ENCODE peak calls at places on chromosome 13, in four cellular contexts. Y is A549, H is heart right ventricle, T is Caco-2. O is an unnamed sample.

GRCh38 chr13:49641810-49642291 is 13.5 kb downstream of the ARL11 start:
- DNase-seq in Y (no peak), H (no peak), T (no peak), O (peak; percentile 47)

GRCh38 chr13:70894258-70894657 is 786.0 kb upstream of the KLHL1 start:
- DNase-seq in Y (no peak), H (no peak), T (no peak), O (no peak)

GRCh38 chr13:36999054-36999927 is at the start of gene ALG5:
- DNase-seq in Y (peak; percentile 83), H (peak; percentile 93), T (peak; percentile 89), O (peak; percentile 68)

GRCh38 chr13:108728370-108728769 is 99.0 kb downstream of the MYO16 start:
- DNase-seq in Y (peak; percentile 36), H (no peak), T (peak; percentile 46), O (no peak)

GRCh38 chr13:109610517-109610916 is 175.9 kb downstream of the IRS2 start:
- DNase-seq in Y (peak; percentile 31), H (peak; percentile 37), T (peak; percentile 47), O (no peak)

GRCh38 chr13:77563110-77563509 is 27.6 kb downstream of the SCEL start:
- DNase-seq in Y (no peak), H (no peak), T (no peak), O (peak; percentile 10)

GRCh38 chr13:80274643-80275042 is 66.3 kb downstream of the SPRY2 start:
- DNase-seq in Y (no peak), H (no peak), T (no peak), O (no peak)

GRCh38 chr13:48585456-48585840 is 52.6 kb upstream of the RCBTB2 start:
- DNase-seq in Y (no peak), H (no peak), T (no peak), O (peak; percentile 6)

GRCh38 chr13:112842343-112842856 is 126.6 kb upstream of the MCF2L start:
- DNase-seq in Y (no peak), H (peak; percentile 59), T (no peak), O (peak; percentile 42)

GRCh38 chr13:71619096-71619495 is 247.9 kb downstream of the DACH1 start:
- DNase-seq in Y (no peak), H (no peak), T (no peak), O (no peak)

GRCh38 chr13:74077847-74078246 is 56.4 kb downstream of the KLF12 start:
- DNase-seq in Y (no peak), H (no peak), T (no peak), O (no peak)

GRCh38 chr13:32446778-32447465 is 19.0 kb upstream of the N4BP2L1 start:
- DNase-seq in Y (no peak), H (no peak), T (no peak), O (no peak)

GRCh38 chr13:32200741-32201140 is 114.4 kb downstream of the ZAR1L start:
- DNase-seq in Y (no peak), H (no peak), T (no peak), O (no peak)

GRCh38 chr13:48500652-48501197 is 32.2 kb downstream of the RCBTB2 start:
- DNase-seq in Y (peak; percentile 19), H (no peak), T (no peak), O (peak; percentile 86)

GRCh38 chr13:64716936-64717335 is 2513.2 kb downstream of the PCDH9 start:
- DNase-seq in Y (no peak), H (no peak), T (no peak), O (no peak)

GRCh38 chr13:107104631-107105030 is 536.7 kb upstream of the ARGLU1 start:
- DNase-seq in Y (no peak), H (no peak), T (no peak), O (no peak)

GRCh38 chr13:89968468-89968867 is 1379.0 kb upstream of the MIR17HG start:
- DNase-seq in Y (no peak), H (no peak), T (no peak), O (no peak)

GRCh38 chr13:89900104-89900760 is 1447.3 kb upstream of the MIR17HG start:
- DNase-seq in Y (no peak), H (no peak), T (no peak), O (peak; percentile 19)

GRCh38 chr13:101140087-101140770 is 276.1 kb downstream of the NALCN start:
- DNase-seq in Y (no peak), H (no peak), T (no peak), O (no peak)

GRCh38 chr13:74661851-74662250 is 527.6 kb upstream of the KLF12 start:
- DNase-seq in Y (no peak), H (no peak), T (no peak), O (peak; percentile 3)

GRCh38 chr13:98571955-98572662 is 4.8 kb downstream of the STK24 start:
- DNase-seq in Y (no peak), H (no peak), T (no peak), O (peak; percentile 64)

GRCh38 chr13:89457977-89458376 is 1786.8 kb downstream of the SLITRK5 start:
- DNase-seq in Y (peak; percentile 34), H (no peak), T (no peak), O (peak; percentile 87)

GRCh38 chr13:61891420-61891819 is 475.8 kb upstream of the PCDH20 start:
- DNase-seq in Y (no peak), H (no peak), T (no peak), O (no peak)

GRCh38 chr13:110390572-110390971 is 83.5 kb downstream of the COL4A2 start:
- DNase-seq in Y (no peak), H (no peak), T (no peak), O (peak; percentile 93)

DNA sequence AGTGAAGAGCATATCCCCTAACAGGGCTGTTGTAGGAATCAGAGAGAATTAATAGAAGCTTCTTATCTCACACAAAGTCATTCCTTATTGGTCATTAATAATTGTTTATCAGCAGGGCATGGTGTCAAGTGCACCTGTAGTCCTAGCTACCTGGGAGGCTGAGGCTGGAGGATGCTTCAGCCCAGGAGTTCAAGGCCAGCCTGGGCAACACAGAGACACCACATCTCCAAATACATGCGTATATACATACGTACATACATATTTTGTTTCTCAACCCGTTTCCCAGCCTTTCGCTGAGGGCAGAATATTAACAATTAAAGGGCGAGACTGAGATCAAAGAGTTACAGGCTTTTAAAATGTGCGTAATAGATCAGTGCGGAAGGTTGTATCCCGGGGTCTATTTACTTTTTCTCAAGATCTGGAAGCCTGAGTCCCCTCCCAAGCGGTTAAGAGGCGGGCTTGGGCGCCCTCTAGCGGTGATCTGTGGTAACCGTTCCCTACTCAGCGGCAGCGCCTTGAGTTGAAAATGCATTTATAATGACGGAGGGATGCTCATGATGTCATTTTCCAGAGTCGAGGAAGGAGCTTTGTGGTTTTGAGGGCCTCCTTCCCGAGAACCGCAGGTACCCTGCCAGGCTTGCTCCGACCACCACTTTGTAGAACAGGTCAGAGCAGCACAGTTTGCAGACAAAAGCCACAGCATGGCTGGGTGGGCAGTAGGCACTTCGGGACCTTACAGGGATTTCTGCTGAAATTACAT is 169.6 kb upstream of the GPR12 start:
- DNase-seq in Y (peak; percentile 56), H (peak; percentile 76), T (peak; percentile 78), O (no peak)
- H3K4me3 ChIP-seq in Y (no peak overlapping the region), H (no peak overlapping the region), T (no peak overlapping the region), O (peak overlapping the region; percentile 17)

GRCh38 chr13:78826312-78826711 is 167.4 kb upstream of the OBI1 start:
- DNase-seq in Y (no peak), H (no peak), T (no peak), O (no peak)
- H3K4me3 ChIP-seq in Y (no peak overlapping the region), H (no peak overlapping the region), T (no peak overlapping the region), O (no peak overlapping the region)

GRCh38 chr13:28318418-28318995 is 176.4 kb downstream of the FLT1 start:
- DNase-seq in Y (no peak), H (no peak), T (no peak), O (no peak)
- H3K4me3 ChIP-seq in Y (no peak overlapping the region), H (no peak overlapping the region), T (no peak overlapping the region), O (no peak overlapping the region)

DNA sequence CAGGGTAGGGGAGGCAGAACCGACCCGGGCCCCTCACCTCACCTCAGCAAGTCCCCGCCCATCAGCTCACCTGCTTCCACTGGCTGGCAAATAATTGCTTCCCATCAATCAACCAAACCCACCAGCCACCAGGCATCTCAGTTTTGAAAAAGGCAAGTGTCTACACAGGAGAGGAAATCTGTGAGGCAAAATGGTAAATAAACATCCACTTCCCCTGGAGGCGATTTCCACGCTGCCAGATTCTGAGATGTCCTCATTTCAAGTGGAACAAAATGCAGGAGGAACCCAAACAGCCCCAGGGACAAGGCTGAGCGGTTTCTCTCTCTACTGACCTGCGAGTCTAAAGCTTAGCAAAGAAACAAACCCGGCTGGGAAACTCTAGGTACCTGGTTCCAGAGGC is 117.5 kb downstream of the CRYL1 start:
- DNase-seq in Y (no peak), H (no peak), T (no peak), O (no peak)
- H3K4me3 ChIP-seq in Y (no peak overlapping the region), H (no peak overlapping the region), T (no peak overlapping the region), O (no peak overlapping the region)

GRCh38 chr13:99974296-99974938 is 2.9 kb upstream of the ZIC5 start:
- DNase-seq in Y (no peak), H (no peak), T (no peak), O (no peak)
- H3K4me3 ChIP-seq in Y (no peak overlapping the region), H (no peak overlapping the region), T (no peak overlapping the region), O (no peak overlapping the region)

DNA sequence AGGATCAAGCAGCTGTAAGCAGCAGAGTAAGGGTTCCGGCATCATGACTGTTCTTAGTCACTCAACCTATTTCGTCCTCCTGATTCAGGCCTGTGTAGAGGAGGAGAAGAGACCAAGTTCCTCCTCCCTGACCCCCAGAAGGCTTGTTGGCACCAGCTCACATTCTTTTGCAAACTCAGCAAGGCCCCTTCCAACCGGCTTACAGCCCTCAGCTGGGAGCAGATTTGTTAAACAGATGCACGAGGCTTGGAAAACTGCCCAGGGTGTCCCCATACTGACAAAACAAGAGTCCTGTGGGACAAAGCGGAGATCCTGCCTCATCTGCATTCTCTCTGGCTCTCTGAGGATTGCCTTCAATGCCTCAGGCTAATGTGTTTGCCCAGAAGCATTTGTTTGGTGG is 113.2 kb upstream of the SOX21 start:
- DNase-seq in Y (no peak), H (peak; percentile 27), T (no peak), O (peak; percentile 63)
- H3K4me3 ChIP-seq in Y (no peak overlapping the region), H (no peak overlapping the region), T (no peak overlapping the region), O (no peak overlapping the region)

DNA sequence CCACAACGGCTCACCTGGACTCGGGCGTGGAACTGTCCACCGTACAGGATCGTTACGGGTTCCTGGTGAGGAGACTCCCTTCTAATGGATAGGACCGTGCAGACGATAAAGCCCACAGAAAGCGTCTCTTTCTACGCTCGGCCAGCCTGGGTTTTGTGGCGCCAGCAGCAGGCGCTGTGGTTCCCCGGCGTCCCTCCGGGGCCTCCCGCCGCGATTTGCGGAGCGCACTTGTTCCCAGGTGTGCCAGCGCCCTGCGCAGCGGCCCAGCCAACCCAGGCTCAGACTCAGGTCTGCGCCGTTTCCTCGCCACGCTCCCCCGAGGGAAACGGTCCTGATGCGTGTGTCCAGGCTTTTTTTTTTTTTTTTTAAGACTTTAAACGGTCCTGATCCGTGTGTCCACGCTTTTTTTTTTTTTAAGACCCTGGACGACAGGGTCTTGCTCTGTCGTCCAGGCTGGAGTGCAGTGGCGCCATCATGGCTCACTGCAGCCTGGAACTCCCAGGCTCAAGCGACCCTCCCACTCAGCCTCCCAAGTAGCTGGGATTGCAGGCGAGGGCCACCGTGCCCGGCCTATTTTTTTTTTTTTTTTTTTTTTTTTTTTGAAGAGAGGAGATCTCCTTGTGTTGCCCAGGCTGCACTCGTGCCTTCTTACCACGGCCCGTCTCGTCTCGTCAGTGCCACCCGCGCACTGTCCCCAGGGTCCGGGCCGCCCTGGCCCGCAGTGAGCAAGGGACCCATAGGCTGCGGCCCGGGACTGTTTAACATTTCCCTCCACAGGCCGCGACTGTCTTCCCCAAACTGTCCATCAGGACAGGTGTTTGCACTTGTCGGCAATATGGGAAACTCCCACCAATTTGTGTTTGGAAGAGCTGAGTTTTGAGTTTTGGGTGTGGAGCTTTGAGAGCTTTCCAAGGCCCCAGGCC is 23.8 kb downstream of the GJA3 start:
- DNase-seq in Y (peak; percentile 67), H (peak; percentile 29), T (peak; percentile 54), O (no peak)
- H3K4me3 ChIP-seq in Y (peak overlapping the region; percentile 46), H (peak overlapping the region; percentile 17), T (peak overlapping the region; percentile 30), O (no peak overlapping the region)

O was measured in skeletal muscle cell.